ENCODE peak calls at places on chromosomes 4 and X, in four cellular contexts. J, Z, N and E are unnamed samples.

GRCh38 chr4:42454755-42455154 is 57.5 kb downstream of the SHISA3 start:
- DNase-seq in J (no peak), Z (no peak), N (no peak), E (no peak)

GRCh38 chr4:156512622-156513021 is 459.0 kb downstream of the PDGFC start:
- DNase-seq in J (no peak), Z (no peak), N (no peak), E (no peak)

GRCh38 chrX:23035493-23035892 is 35.7 kb downstream of the DDX53 start:
- DNase-seq in J (no peak), Z (no peak), N (no peak), E (no peak)

GRCh38 chrX:43953218-43953617 is 20.0 kb downstream of the NDP start:
- DNase-seq in J (no peak), Z (no peak), N (no peak), E (no peak)

GRCh38 chrX:151852294-151852693 is 60.4 kb upstream of the MAGEA4 start:
- DNase-seq in J (no peak), Z (no peak), N (no peak), E (no peak)

GRCh38 chr4:99821918-99822503 is 5.4 kb downstream of the DAPP1 start:
- DNase-seq in J (no peak), Z (no peak), N (no peak), E (no peak)

GRCh38 chrX:155865193-155865592 is 16.0 kb upstream of the VAMP7 start:
- DNase-seq in J (no peak), Z (no peak), N (no peak), E (no peak)

GRCh38 chr4:163113921-163114703 is 52.6 kb downstream of the NAF1 start:
- DNase-seq in J (no peak), Z (no peak), N (no peak), E (no peak)

GRCh38 chr4:6941796-6942195 is 32.2 kb downstream of the TBC1D14 start:
- DNase-seq in J (no peak), Z (no peak), N (no peak), E (no peak)

GRCh38 chr4:86543560-86544312 is 50.4 kb upstream of the PTPN13 start:
- DNase-seq in J (no peak), Z (no peak), N (no peak), E (no peak)

GRCh38 chr4:171813195-171813955 is at the start of gene GALNTL6:
- DNase-seq in J (peak; percentile 41), Z (peak; percentile 27), N (peak; percentile 54), E (peak; percentile 68)

GRCh38 chrX:69616520-69617203 is 749 bp downstream of the EDA start:
- DNase-seq in J (peak; percentile 41), Z (peak; percentile 6), N (peak; percentile 43), E (no peak)

GRCh38 chr4:6749340-6750171 is 33.0 kb upstream of the KIAA0232 start:
- DNase-seq in J (peak; percentile 87), Z (no peak), N (no peak), E (no peak)

GRCh38 chr4:152356428-152357034 is 179.4 kb downstream of the FBXW7 start:
- DNase-seq in J (no peak), Z (no peak), N (no peak), E (no peak)

GRCh38 chr4:112552668-112553067 is 36.7 kb upstream of the NEUROG2 start:
- DNase-seq in J (no peak), Z (no peak), N (no peak), E (no peak)

GRCh38 chr4:123342498-123342897 is 54.1 kb upstream of the SPRY1 start:
- DNase-seq in J (no peak), Z (no peak), N (no peak), E (no peak)

GRCh38 chr4:129246850-129247542 is 151.0 kb downstream of the C4orf33 start:
- DNase-seq in J (no peak), Z (no peak), N (no peak), E (no peak)

GRCh38 chr4:98658287-98659105 is at the start of gene TSPAN5:
- DNase-seq in J (peak; percentile 82), Z (peak; percentile 84), N (peak; percentile 78), E (peak; percentile 84)

GRCh38 chr4:38865445-38865844 is 2.2 kb upstream of the FAM114A1 start:
- DNase-seq in J (no peak), Z (no peak), N (no peak), E (no peak)

GRCh38 chr4:90137545-90137944 is 10.4 kb downstream of the CCSER1 start:
- DNase-seq in J (no peak), Z (no peak), N (no peak), E (no peak)

GRCh38 chr4:76463568-76463967 is 28.5 kb downstream of the SHROOM3 start:
- DNase-seq in J (no peak), Z (no peak), N (no peak), E (no peak)

GRCh38 chrX:21723814-21724213 is 34.1 kb downstream of the SMPX start:
- DNase-seq in J (no peak), Z (no peak), N (no peak), E (no peak)

GRCh38 chrX:12894074-12894691 is 12.2 kb upstream of the TLR8 start:
- DNase-seq in J (peak; percentile 55), Z (peak; percentile 35), N (peak; percentile 42), E (no peak)

GRCh38 chr4:139924782-139925181 is 229.2 kb downstream of the MAML3 start:
- DNase-seq in J (no peak), Z (no peak), N (no peak), E (no peak)

GRCh38 chr4:55356991-55357461 is 11.0 kb downstream of the SRD5A3 start:
- DNase-seq in J (no peak), Z (no peak), N (no peak), E (no peak)

GRCh38 chrX:44747317-44747716 is 96.5 kb upstream of the DUSP21 start:
- DNase-seq in J (no peak), Z (no peak), N (no peak), E (no peak)

GRCh38 chr4:128386761-128387599 is 99.4 kb upstream of the PGRMC2 start:
- DNase-seq in J (peak; percentile 75), Z (no peak), N (no peak), E (no peak)

DNA sequence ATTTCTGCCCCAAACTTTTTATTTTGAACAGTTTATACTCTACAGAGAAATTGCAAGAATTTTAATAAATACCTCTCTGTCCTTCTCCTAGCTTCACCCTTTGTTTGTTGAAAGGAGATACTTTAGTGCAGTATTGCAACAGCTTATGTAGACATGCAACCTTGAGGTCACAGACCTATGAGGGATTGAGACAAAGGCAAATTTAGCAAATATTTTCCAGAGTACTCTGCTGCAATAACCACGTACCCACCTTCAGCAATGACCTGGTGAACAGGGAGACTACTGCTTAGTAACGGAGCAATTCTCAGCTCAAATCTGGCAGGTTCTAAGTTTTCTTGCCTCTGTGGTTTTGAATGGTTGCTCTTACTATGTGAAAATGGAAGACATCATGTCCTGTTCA is 13.2 kb downstream of the FGA start:
- DNase-seq in J (no peak), Z (no peak), N (no peak), E (no peak)
- TF ChIP-seq CTCF in J (no peak), Z (no peak), N (no peak), E (no peak)

DNA sequence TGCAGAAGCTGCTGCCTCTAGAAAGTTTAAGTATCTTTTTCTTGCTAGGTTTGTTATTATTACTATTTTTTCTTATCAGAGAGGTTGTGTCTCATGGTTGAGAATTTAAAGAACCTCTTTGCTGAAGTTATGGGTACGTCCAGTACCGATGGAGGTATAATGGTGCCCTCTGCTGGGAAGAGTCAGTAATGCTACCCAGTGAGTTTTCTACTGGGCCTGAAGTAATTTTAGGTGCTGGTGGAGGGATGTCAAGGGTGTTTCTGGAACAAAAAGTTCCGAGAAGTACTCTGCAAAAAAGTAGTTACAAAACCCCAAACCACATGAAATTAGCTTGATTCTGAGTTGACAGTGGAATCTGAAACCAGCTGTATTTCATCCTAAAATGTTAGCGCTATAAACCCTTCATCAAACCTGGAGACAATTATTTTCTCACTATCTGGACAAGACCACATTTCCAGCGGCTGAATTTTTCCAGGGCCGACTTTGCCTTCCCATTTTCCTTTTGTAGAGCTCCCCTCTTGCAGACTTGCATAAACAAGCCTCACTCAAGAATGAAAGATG is 102.5 kb upstream of the MID1 start:
- DNase-seq in J (no peak), Z (peak; percentile 56), N (peak; percentile 62), E (no peak)
- TF ChIP-seq CTCF in J (peak; percentile 68), Z (peak; percentile 53), N (peak; percentile 77), E (peak; percentile 85)

GRCh38 chr4:3443750-3444309 is 2.1 kb downstream of the HGFAC start:
- DNase-seq in J (no peak), Z (no peak), N (no peak), E (no peak)
- TF ChIP-seq CTCF in J (no peak), Z (no peak), N (peak; percentile 18), E (no peak)

DNA sequence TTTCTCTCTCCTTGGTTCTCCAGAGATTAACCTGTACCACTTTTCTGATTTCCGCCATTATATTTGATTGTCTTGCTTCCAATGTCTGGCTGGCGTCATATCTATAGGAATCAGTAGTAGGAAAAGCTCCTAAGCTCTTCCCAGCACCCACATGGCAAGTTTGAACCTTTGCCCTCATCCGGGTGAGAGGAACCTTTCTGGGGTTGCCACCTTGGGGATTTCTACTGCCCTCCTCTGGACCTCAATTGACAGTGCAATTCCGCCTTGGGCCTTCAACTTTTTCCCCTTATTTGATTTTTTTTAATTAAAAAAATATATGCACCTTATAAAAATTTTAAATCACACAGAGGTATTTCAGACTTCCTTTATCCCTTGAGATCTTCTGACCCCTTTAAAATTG is 2.0 kb upstream of the CXorf66 start:
- DNase-seq in J (no peak), Z (peak; percentile 15), N (no peak), E (no peak)
- TF ChIP-seq CTCF in J (peak; percentile 16), Z (no peak), N (no peak), E (peak; percentile 49)